ENCODE peak calls at places on chromosomes 3 and 15, in five cellular contexts. One of them, this sample, is unnamed.

GRCh38 chr3:71102111-71103039 is 481.2 kb downstream of the FOXP1 start:
- DNase-seq in activated CD4-positive, alpha-beta T cell treated with anti-CD3 and anti-CD28 coated beads, Interleukin-2, amount 50 U/mL, for 48 hours: no peak
- DNase-seq in CD8-positive, alpha-beta memory T cell: no peak
- DNase-seq in GM13977: no peak
- DNase-seq in stimulated activated effector memory CD8-positive, alpha-beta T cell treated with anti-CD3 and anti-CD28 coated beads, Interleukin-12 subunit alpha, Interleukin-12 subunit beta, amount 100 ng/mL, for 72 hours: no peak
- DNase-seq in this sample: no peak

GRCh38 chr15:28107111-28107893 is 8.2 kb upstream of the OCA2 start:
- DNase-seq in activated CD4-positive, alpha-beta T cell treated with anti-CD3 and anti-CD28 coated beads, Interleukin-2, amount 50 U/mL, for 48 hours: no peak
- DNase-seq in CD8-positive, alpha-beta memory T cell: peak; percentile 28
- DNase-seq in GM13977: no peak
- DNase-seq in stimulated activated effector memory CD8-positive, alpha-beta T cell treated with anti-CD3 and anti-CD28 coated beads, Interleukin-12 subunit alpha, Interleukin-12 subunit beta, amount 100 ng/mL, for 72 hours: no peak
- DNase-seq in this sample: no peak

GRCh38 chr3:8972614-8973013 is 9.3 kb upstream of the RAD18 start:
- DNase-seq in activated CD4-positive, alpha-beta T cell treated with anti-CD3 and anti-CD28 coated beads, Interleukin-2, amount 50 U/mL, for 48 hours: no peak
- DNase-seq in CD8-positive, alpha-beta memory T cell: no peak
- DNase-seq in GM13977: no peak
- DNase-seq in stimulated activated effector memory CD8-positive, alpha-beta T cell treated with anti-CD3 and anti-CD28 coated beads, Interleukin-12 subunit alpha, Interleukin-12 subunit beta, amount 100 ng/mL, for 72 hours: no peak
- DNase-seq in this sample: no peak

GRCh38 chr3:160038862-160039562 is 50.4 kb downstream of the IL12A start:
- DNase-seq in activated CD4-positive, alpha-beta T cell treated with anti-CD3 and anti-CD28 coated beads, Interleukin-2, amount 50 U/mL, for 48 hours: no peak
- DNase-seq in CD8-positive, alpha-beta memory T cell: no peak
- DNase-seq in GM13977: peak; percentile 37
- DNase-seq in stimulated activated effector memory CD8-positive, alpha-beta T cell treated with anti-CD3 and anti-CD28 coated beads, Interleukin-12 subunit alpha, Interleukin-12 subunit beta, amount 100 ng/mL, for 72 hours: no peak
- DNase-seq in this sample: no peak

GRCh38 chr3:139123377-139124095 is 78.8 kb upstream of the PRR23C start:
- DNase-seq in activated CD4-positive, alpha-beta T cell treated with anti-CD3 and anti-CD28 coated beads, Interleukin-2, amount 50 U/mL, for 48 hours: no peak
- DNase-seq in CD8-positive, alpha-beta memory T cell: no peak
- DNase-seq in GM13977: no peak
- DNase-seq in stimulated activated effector memory CD8-positive, alpha-beta T cell treated with anti-CD3 and anti-CD28 coated beads, Interleukin-12 subunit alpha, Interleukin-12 subunit beta, amount 100 ng/mL, for 72 hours: no peak
- DNase-seq in this sample: no peak

GRCh38 chr3:42179110-42179725 is 86.8 kb downstream of the CCK start:
- DNase-seq in activated CD4-positive, alpha-beta T cell treated with anti-CD3 and anti-CD28 coated beads, Interleukin-2, amount 50 U/mL, for 48 hours: peak; percentile 25
- DNase-seq in CD8-positive, alpha-beta memory T cell: no peak
- DNase-seq in GM13977: no peak
- DNase-seq in stimulated activated effector memory CD8-positive, alpha-beta T cell treated with anti-CD3 and anti-CD28 coated beads, Interleukin-12 subunit alpha, Interleukin-12 subunit beta, amount 100 ng/mL, for 72 hours: no peak
- DNase-seq in this sample: no peak

GRCh38 chr3:42847731-42848130 is 27.9 kb downstream of the CYP8B1 start:
- DNase-seq in activated CD4-positive, alpha-beta T cell treated with anti-CD3 and anti-CD28 coated beads, Interleukin-2, amount 50 U/mL, for 48 hours: no peak
- DNase-seq in CD8-positive, alpha-beta memory T cell: no peak
- DNase-seq in GM13977: no peak
- DNase-seq in stimulated activated effector memory CD8-positive, alpha-beta T cell treated with anti-CD3 and anti-CD28 coated beads, Interleukin-12 subunit alpha, Interleukin-12 subunit beta, amount 100 ng/mL, for 72 hours: no peak
- DNase-seq in this sample: no peak

GRCh38 chr3:111151438-111151837 is 79.8 kb downstream of the NECTIN3 start:
- DNase-seq in activated CD4-positive, alpha-beta T cell treated with anti-CD3 and anti-CD28 coated beads, Interleukin-2, amount 50 U/mL, for 48 hours: no peak
- DNase-seq in CD8-positive, alpha-beta memory T cell: no peak
- DNase-seq in GM13977: no peak
- DNase-seq in stimulated activated effector memory CD8-positive, alpha-beta T cell treated with anti-CD3 and anti-CD28 coated beads, Interleukin-12 subunit alpha, Interleukin-12 subunit beta, amount 100 ng/mL, for 72 hours: no peak
- DNase-seq in this sample: no peak

GRCh38 chr15:82040862-82041261 is 5.0 kb downstream of the MEX3B start:
- DNase-seq in activated CD4-positive, alpha-beta T cell treated with anti-CD3 and anti-CD28 coated beads, Interleukin-2, amount 50 U/mL, for 48 hours: no peak
- DNase-seq in CD8-positive, alpha-beta memory T cell: no peak
- DNase-seq in GM13977: peak; percentile 8
- DNase-seq in stimulated activated effector memory CD8-positive, alpha-beta T cell treated with anti-CD3 and anti-CD28 coated beads, Interleukin-12 subunit alpha, Interleukin-12 subunit beta, amount 100 ng/mL, for 72 hours: no peak
- DNase-seq in this sample: no peak

GRCh38 chr3:171458056-171458856 is 1.9 kb downstream of the TNIK start:
- DNase-seq in activated CD4-positive, alpha-beta T cell treated with anti-CD3 and anti-CD28 coated beads, Interleukin-2, amount 50 U/mL, for 48 hours: peak; percentile 37
- DNase-seq in CD8-positive, alpha-beta memory T cell: peak; percentile 62
- DNase-seq in GM13977: no peak
- DNase-seq in stimulated activated effector memory CD8-positive, alpha-beta T cell treated with anti-CD3 and anti-CD28 coated beads, Interleukin-12 subunit alpha, Interleukin-12 subunit beta, amount 100 ng/mL, for 72 hours: peak; percentile 16
- DNase-seq in this sample: peak; percentile 33

GRCh38 chr3:17394541-17395179 is 347.8 kb downstream of the TBC1D5 start:
- DNase-seq in activated CD4-positive, alpha-beta T cell treated with anti-CD3 and anti-CD28 coated beads, Interleukin-2, amount 50 U/mL, for 48 hours: no peak
- DNase-seq in CD8-positive, alpha-beta memory T cell: no peak
- DNase-seq in GM13977: no peak
- DNase-seq in stimulated activated effector memory CD8-positive, alpha-beta T cell treated with anti-CD3 and anti-CD28 coated beads, Interleukin-12 subunit alpha, Interleukin-12 subunit beta, amount 100 ng/mL, for 72 hours: no peak
- DNase-seq in this sample: no peak

GRCh38 chr15:57559875-57560274 is 31.8 kb upstream of the MYZAP start:
- DNase-seq in activated CD4-positive, alpha-beta T cell treated with anti-CD3 and anti-CD28 coated beads, Interleukin-2, amount 50 U/mL, for 48 hours: peak; percentile 87
- DNase-seq in CD8-positive, alpha-beta memory T cell: peak; percentile 30
- DNase-seq in GM13977: peak; percentile 60
- DNase-seq in stimulated activated effector memory CD8-positive, alpha-beta T cell treated with anti-CD3 and anti-CD28 coated beads, Interleukin-12 subunit alpha, Interleukin-12 subunit beta, amount 100 ng/mL, for 72 hours: peak; percentile 66
- DNase-seq in this sample: peak; percentile 53

GRCh38 chr3:112811917-112812660 is 34.6 kb downstream of the CD200R1L start:
- DNase-seq in activated CD4-positive, alpha-beta T cell treated with anti-CD3 and anti-CD28 coated beads, Interleukin-2, amount 50 U/mL, for 48 hours: no peak
- DNase-seq in CD8-positive, alpha-beta memory T cell: no peak
- DNase-seq in GM13977: no peak
- DNase-seq in stimulated activated effector memory CD8-positive, alpha-beta T cell treated with anti-CD3 and anti-CD28 coated beads, Interleukin-12 subunit alpha, Interleukin-12 subunit beta, amount 100 ng/mL, for 72 hours: no peak
- DNase-seq in this sample: no peak

GRCh38 chr3:64109438-64109837 is 86.1 kb upstream of the PSMD6 start:
- DNase-seq in activated CD4-positive, alpha-beta T cell treated with anti-CD3 and anti-CD28 coated beads, Interleukin-2, amount 50 U/mL, for 48 hours: no peak
- DNase-seq in CD8-positive, alpha-beta memory T cell: no peak
- DNase-seq in GM13977: no peak
- DNase-seq in stimulated activated effector memory CD8-positive, alpha-beta T cell treated with anti-CD3 and anti-CD28 coated beads, Interleukin-12 subunit alpha, Interleukin-12 subunit beta, amount 100 ng/mL, for 72 hours: no peak
- DNase-seq in this sample: no peak

GRCh38 chr3:49903451-49904424 is at the start of gene MST1R:
- DNase-seq in activated CD4-positive, alpha-beta T cell treated with anti-CD3 and anti-CD28 coated beads, Interleukin-2, amount 50 U/mL, for 48 hours: peak; percentile 89
- DNase-seq in CD8-positive, alpha-beta memory T cell: peak; percentile 81
- DNase-seq in GM13977: peak; percentile 93
- DNase-seq in stimulated activated effector memory CD8-positive, alpha-beta T cell treated with anti-CD3 and anti-CD28 coated beads, Interleukin-12 subunit alpha, Interleukin-12 subunit beta, amount 100 ng/mL, for 72 hours: peak; percentile 77
- DNase-seq in this sample: peak; percentile 84

GRCh38 chr3:169618894-169619792 is 44.4 kb downstream of the MECOM start:
- DNase-seq in activated CD4-positive, alpha-beta T cell treated with anti-CD3 and anti-CD28 coated beads, Interleukin-2, amount 50 U/mL, for 48 hours: no peak
- DNase-seq in CD8-positive, alpha-beta memory T cell: no peak
- DNase-seq in GM13977: no peak
- DNase-seq in stimulated activated effector memory CD8-positive, alpha-beta T cell treated with anti-CD3 and anti-CD28 coated beads, Interleukin-12 subunit alpha, Interleukin-12 subunit beta, amount 100 ng/mL, for 72 hours: no peak
- DNase-seq in this sample: no peak

GRCh38 chr3:81249540-81250029 is 511.9 kb downstream of the GBE1 start:
- DNase-seq in activated CD4-positive, alpha-beta T cell treated with anti-CD3 and anti-CD28 coated beads, Interleukin-2, amount 50 U/mL, for 48 hours: no peak
- DNase-seq in CD8-positive, alpha-beta memory T cell: no peak
- DNase-seq in GM13977: no peak
- DNase-seq in stimulated activated effector memory CD8-positive, alpha-beta T cell treated with anti-CD3 and anti-CD28 coated beads, Interleukin-12 subunit alpha, Interleukin-12 subunit beta, amount 100 ng/mL, for 72 hours: no peak
- DNase-seq in this sample: no peak

GRCh38 chr15:67050062-67050461 is 15.3 kb upstream of the SMAD3 start:
- DNase-seq in activated CD4-positive, alpha-beta T cell treated with anti-CD3 and anti-CD28 coated beads, Interleukin-2, amount 50 U/mL, for 48 hours: no peak
- DNase-seq in CD8-positive, alpha-beta memory T cell: no peak
- DNase-seq in GM13977: no peak
- DNase-seq in stimulated activated effector memory CD8-positive, alpha-beta T cell treated with anti-CD3 and anti-CD28 coated beads, Interleukin-12 subunit alpha, Interleukin-12 subunit beta, amount 100 ng/mL, for 72 hours: no peak
- DNase-seq in this sample: no peak

GRCh38 chr3:4994823-4995499 is 15.7 kb downstream of the BHLHE40 start:
- DNase-seq in activated CD4-positive, alpha-beta T cell treated with anti-CD3 and anti-CD28 coated beads, Interleukin-2, amount 50 U/mL, for 48 hours: no peak
- DNase-seq in CD8-positive, alpha-beta memory T cell: no peak
- DNase-seq in GM13977: no peak
- DNase-seq in stimulated activated effector memory CD8-positive, alpha-beta T cell treated with anti-CD3 and anti-CD28 coated beads, Interleukin-12 subunit alpha, Interleukin-12 subunit beta, amount 100 ng/mL, for 72 hours: peak; percentile 0
- DNase-seq in this sample: no peak

GRCh38 chr15:75684648-75685047 is 28.0 kb downstream of the CSPG4 start:
- DNase-seq in activated CD4-positive, alpha-beta T cell treated with anti-CD3 and anti-CD28 coated beads, Interleukin-2, amount 50 U/mL, for 48 hours: no peak
- DNase-seq in CD8-positive, alpha-beta memory T cell: no peak
- DNase-seq in GM13977: no peak
- DNase-seq in stimulated activated effector memory CD8-positive, alpha-beta T cell treated with anti-CD3 and anti-CD28 coated beads, Interleukin-12 subunit alpha, Interleukin-12 subunit beta, amount 100 ng/mL, for 72 hours: no peak
- DNase-seq in this sample: no peak

GRCh38 chr15:69732133-69732532 is 279.5 kb downstream of the RPLP1 start:
- DNase-seq in activated CD4-positive, alpha-beta T cell treated with anti-CD3 and anti-CD28 coated beads, Interleukin-2, amount 50 U/mL, for 48 hours: no peak
- DNase-seq in CD8-positive, alpha-beta memory T cell: no peak
- DNase-seq in GM13977: no peak
- DNase-seq in stimulated activated effector memory CD8-positive, alpha-beta T cell treated with anti-CD3 and anti-CD28 coated beads, Interleukin-12 subunit alpha, Interleukin-12 subunit beta, amount 100 ng/mL, for 72 hours: no peak
- DNase-seq in this sample: no peak

GRCh38 chr15:56052389-56053045 is 59.1 kb upstream of the NEDD4 start:
- DNase-seq in activated CD4-positive, alpha-beta T cell treated with anti-CD3 and anti-CD28 coated beads, Interleukin-2, amount 50 U/mL, for 48 hours: no peak
- DNase-seq in CD8-positive, alpha-beta memory T cell: peak; percentile 48
- DNase-seq in GM13977: peak; percentile 54
- DNase-seq in stimulated activated effector memory CD8-positive, alpha-beta T cell treated with anti-CD3 and anti-CD28 coated beads, Interleukin-12 subunit alpha, Interleukin-12 subunit beta, amount 100 ng/mL, for 72 hours: no peak
- DNase-seq in this sample: peak; percentile 6

GRCh38 chr3:77186728-77187127 is 146.8 kb downstream of the ROBO2 start:
- DNase-seq in activated CD4-positive, alpha-beta T cell treated with anti-CD3 and anti-CD28 coated beads, Interleukin-2, amount 50 U/mL, for 48 hours: no peak
- DNase-seq in CD8-positive, alpha-beta memory T cell: no peak
- DNase-seq in GM13977: no peak
- DNase-seq in stimulated activated effector memory CD8-positive, alpha-beta T cell treated with anti-CD3 and anti-CD28 coated beads, Interleukin-12 subunit alpha, Interleukin-12 subunit beta, amount 100 ng/mL, for 72 hours: no peak
- DNase-seq in this sample: no peak

GRCh38 chr15:58021332-58022230 is 43.9 kb downstream of the ALDH1A2 start:
- DNase-seq in activated CD4-positive, alpha-beta T cell treated with anti-CD3 and anti-CD28 coated beads, Interleukin-2, amount 50 U/mL, for 48 hours: no peak
- DNase-seq in CD8-positive, alpha-beta memory T cell: no peak
- DNase-seq in GM13977: no peak
- DNase-seq in stimulated activated effector memory CD8-positive, alpha-beta T cell treated with anti-CD3 and anti-CD28 coated beads, Interleukin-12 subunit alpha, Interleukin-12 subunit beta, amount 100 ng/mL, for 72 hours: no peak
- DNase-seq in this sample: no peak

GRCh38 chr3:84965141-84965540 is 6.4 kb downstream of the CADM2 start:
- DNase-seq in activated CD4-positive, alpha-beta T cell treated with anti-CD3 and anti-CD28 coated beads, Interleukin-2, amount 50 U/mL, for 48 hours: no peak
- DNase-seq in CD8-positive, alpha-beta memory T cell: no peak
- DNase-seq in GM13977: no peak
- DNase-seq in stimulated activated effector memory CD8-positive, alpha-beta T cell treated with anti-CD3 and anti-CD28 coated beads, Interleukin-12 subunit alpha, Interleukin-12 subunit beta, amount 100 ng/mL, for 72 hours: no peak
- DNase-seq in this sample: no peak

GRCh38 chr15:90866800-90867199 is 1.6 kb upstream of the FURIN start:
- DNase-seq in activated CD4-positive, alpha-beta T cell treated with anti-CD3 and anti-CD28 coated beads, Interleukin-2, amount 50 U/mL, for 48 hours: no peak
- DNase-seq in CD8-positive, alpha-beta memory T cell: no peak
- DNase-seq in GM13977: no peak
- DNase-seq in stimulated activated effector memory CD8-positive, alpha-beta T cell treated with anti-CD3 and anti-CD28 coated beads, Interleukin-12 subunit alpha, Interleukin-12 subunit beta, amount 100 ng/mL, for 72 hours: no peak
- DNase-seq in this sample: no peak

GRCh38 chr15:50798684-50799083 is 33.2 kb upstream of the SPPL2A start:
- DNase-seq in activated CD4-positive, alpha-beta T cell treated with anti-CD3 and anti-CD28 coated beads, Interleukin-2, amount 50 U/mL, for 48 hours: no peak
- DNase-seq in CD8-positive, alpha-beta memory T cell: no peak
- DNase-seq in GM13977: no peak
- DNase-seq in stimulated activated effector memory CD8-positive, alpha-beta T cell treated with anti-CD3 and anti-CD28 coated beads, Interleukin-12 subunit alpha, Interleukin-12 subunit beta, amount 100 ng/mL, for 72 hours: no peak
- DNase-seq in this sample: no peak

GRCh38 chr15:71754660-71755059 is 55.7 kb upstream of the NR2E3 start:
- DNase-seq in activated CD4-positive, alpha-beta T cell treated with anti-CD3 and anti-CD28 coated beads, Interleukin-2, amount 50 U/mL, for 48 hours: no peak
- DNase-seq in CD8-positive, alpha-beta memory T cell: no peak
- DNase-seq in GM13977: no peak
- DNase-seq in stimulated activated effector memory CD8-positive, alpha-beta T cell treated with anti-CD3 and anti-CD28 coated beads, Interleukin-12 subunit alpha, Interleukin-12 subunit beta, amount 100 ng/mL, for 72 hours: no peak
- DNase-seq in this sample: no peak

GRCh38 chr3:97880267-97880666 is 58.5 kb downstream of the CRYBG3 start:
- DNase-seq in activated CD4-positive, alpha-beta T cell treated with anti-CD3 and anti-CD28 coated beads, Interleukin-2, amount 50 U/mL, for 48 hours: no peak
- DNase-seq in CD8-positive, alpha-beta memory T cell: no peak
- DNase-seq in GM13977: no peak
- DNase-seq in stimulated activated effector memory CD8-positive, alpha-beta T cell treated with anti-CD3 and anti-CD28 coated beads, Interleukin-12 subunit alpha, Interleukin-12 subunit beta, amount 100 ng/mL, for 72 hours: no peak
- DNase-seq in this sample: no peak

GRCh38 chr15:91067026-91067425 is 33.0 kb upstream of the SV2B start:
- DNase-seq in activated CD4-positive, alpha-beta T cell treated with anti-CD3 and anti-CD28 coated beads, Interleukin-2, amount 50 U/mL, for 48 hours: no peak
- DNase-seq in CD8-positive, alpha-beta memory T cell: no peak
- DNase-seq in GM13977: no peak
- DNase-seq in stimulated activated effector memory CD8-positive, alpha-beta T cell treated with anti-CD3 and anti-CD28 coated beads, Interleukin-12 subunit alpha, Interleukin-12 subunit beta, amount 100 ng/mL, for 72 hours: no peak
- DNase-seq in this sample: no peak

GRCh38 chr3:106401666-106402319 is 533.0 kb upstream of the CBLB start:
- DNase-seq in activated CD4-positive, alpha-beta T cell treated with anti-CD3 and anti-CD28 coated beads, Interleukin-2, amount 50 U/mL, for 48 hours: no peak
- DNase-seq in CD8-positive, alpha-beta memory T cell: no peak
- DNase-seq in GM13977: no peak
- DNase-seq in stimulated activated effector memory CD8-positive, alpha-beta T cell treated with anti-CD3 and anti-CD28 coated beads, Interleukin-12 subunit alpha, Interleukin-12 subunit beta, amount 100 ng/mL, for 72 hours: no peak
- DNase-seq in this sample: no peak

GRCh38 chr15:63968700-63969099 is 77.6 kb downstream of the DAPK2 start:
- DNase-seq in activated CD4-positive, alpha-beta T cell treated with anti-CD3 and anti-CD28 coated beads, Interleukin-2, amount 50 U/mL, for 48 hours: peak; percentile 1
- DNase-seq in CD8-positive, alpha-beta memory T cell: no peak
- DNase-seq in GM13977: no peak
- DNase-seq in stimulated activated effector memory CD8-positive, alpha-beta T cell treated with anti-CD3 and anti-CD28 coated beads, Interleukin-12 subunit alpha, Interleukin-12 subunit beta, amount 100 ng/mL, for 72 hours: no peak
- DNase-seq in this sample: no peak

GRCh38 chr3:130645261-130645660 is 101.4 kb downstream of the PIK3R4 start:
- DNase-seq in activated CD4-positive, alpha-beta T cell treated with anti-CD3 and anti-CD28 coated beads, Interleukin-2, amount 50 U/mL, for 48 hours: no peak
- DNase-seq in CD8-positive, alpha-beta memory T cell: no peak
- DNase-seq in GM13977: no peak
- DNase-seq in stimulated activated effector memory CD8-positive, alpha-beta T cell treated with anti-CD3 and anti-CD28 coated beads, Interleukin-12 subunit alpha, Interleukin-12 subunit beta, amount 100 ng/mL, for 72 hours: no peak
- DNase-seq in this sample: no peak

GRCh38 chr15:89419370-89419984 is 76.9 kb downstream of the RHCG start:
- DNase-seq in activated CD4-positive, alpha-beta T cell treated with anti-CD3 and anti-CD28 coated beads, Interleukin-2, amount 50 U/mL, for 48 hours: peak; percentile 54
- DNase-seq in CD8-positive, alpha-beta memory T cell: no peak
- DNase-seq in GM13977: no peak
- DNase-seq in stimulated activated effector memory CD8-positive, alpha-beta T cell treated with anti-CD3 and anti-CD28 coated beads, Interleukin-12 subunit alpha, Interleukin-12 subunit beta, amount 100 ng/mL, for 72 hours: no peak
- DNase-seq in this sample: no peak

GRCh38 chr15:52677593-52677992 is 1.6 kb downstream of the ATOSA start:
- DNase-seq in activated CD4-positive, alpha-beta T cell treated with anti-CD3 and anti-CD28 coated beads, Interleukin-2, amount 50 U/mL, for 48 hours: no peak
- DNase-seq in CD8-positive, alpha-beta memory T cell: no peak
- DNase-seq in GM13977: peak; percentile 35
- DNase-seq in stimulated activated effector memory CD8-positive, alpha-beta T cell treated with anti-CD3 and anti-CD28 coated beads, Interleukin-12 subunit alpha, Interleukin-12 subunit beta, amount 100 ng/mL, for 72 hours: no peak
- DNase-seq in this sample: no peak

GRCh38 chr15:37081985-37082384 is 18.4 kb downstream of the MEIS2 start:
- DNase-seq in activated CD4-positive, alpha-beta T cell treated with anti-CD3 and anti-CD28 coated beads, Interleukin-2, amount 50 U/mL, for 48 hours: no peak
- DNase-seq in CD8-positive, alpha-beta memory T cell: no peak
- DNase-seq in GM13977: no peak
- DNase-seq in stimulated activated effector memory CD8-positive, alpha-beta T cell treated with anti-CD3 and anti-CD28 coated beads, Interleukin-12 subunit alpha, Interleukin-12 subunit beta, amount 100 ng/mL, for 72 hours: no peak
- DNase-seq in this sample: no peak

GRCh38 chr15:98537516-98538060 is 110.8 kb upstream of the IGF1R start:
- DNase-seq in activated CD4-positive, alpha-beta T cell treated with anti-CD3 and anti-CD28 coated beads, Interleukin-2, amount 50 U/mL, for 48 hours: no peak
- DNase-seq in CD8-positive, alpha-beta memory T cell: no peak
- DNase-seq in GM13977: no peak
- DNase-seq in stimulated activated effector memory CD8-positive, alpha-beta T cell treated with anti-CD3 and anti-CD28 coated beads, Interleukin-12 subunit alpha, Interleukin-12 subunit beta, amount 100 ng/mL, for 72 hours: no peak
- DNase-seq in this sample: no peak